ENCODE peak calls at places on chromosomes 12 and 14, in nine cellular contexts. S is WTC11, W is left ventricle myocardium inferior, B is lung, F is AG10803, K is GM10248, Z is neural progenitor cell, A is RWPE2, P is tibial artery. J is an unnamed sample.

GRCh38 chr12:57619434-57620244 is 8.4 kb downstream of the ARHGEF25 start:
- DNase-seq in K (peak; percentile 28), F (no peak), S (peak; percentile 52), A (peak; percentile 58), B (no peak), W (no peak), P (no peak), Z (peak; percentile 69), J (no peak)

GRCh38 chr14:38948171-38948570 is 154.9 kb downstream of the SEC23A start:
- DNase-seq in W (no peak), K (no peak), A (no peak), P (no peak), Z (no peak), S (no peak), F (peak; percentile 77), B (no peak), J (no peak)

GRCh38 chr12:16399110-16399509 is 51.7 kb downstream of the MGST1 start:
- DNase-seq in Z (no peak), K (no peak), P (no peak), A (no peak), S (no peak), B (no peak), F (no peak), W (no peak), J (no peak)

GRCh38 chr14:78164226-78164853 is 5.8 kb upstream of the NRXN3 start:
- DNase-seq in K (peak; percentile 29), B (peak; percentile 40), A (no peak), F (no peak), P (no peak), Z (peak; percentile 75), S (peak; percentile 83), W (no peak), J (no peak)

GRCh38 chr12:55073043-55074022 is 52.9 kb upstream of the OR9K2 start:
- DNase-seq in W (peak; percentile 61), K (peak; percentile 58), A (no peak), Z (peak; percentile 88), P (peak; percentile 70), F (peak; percentile 69), S (peak; percentile 78), B (peak; percentile 65), J (peak; percentile 70)

GRCh38 chr14:92917041-92917940 is 5.7 kb upstream of the CHGA start:
- DNase-seq in S (no peak), Z (no peak), P (no peak), A (no peak), K (no peak), W (no peak), F (no peak), B (no peak), J (no peak)

GRCh38 chr12:64171715-64172114 is 50.4 kb downstream of the KICS2 start:
- DNase-seq in P (no peak), K (no peak), F (peak; percentile 59), S (no peak), A (no peak), B (no peak), W (no peak), Z (no peak), J (no peak)

GRCh38 chr12:27096420-27096819 is 14.0 kb upstream of the C12orf71 start:
- DNase-seq in S (no peak), Z (no peak), B (no peak), P (no peak), W (no peak), A (no peak), K (no peak), F (no peak), J (no peak)

GRCh38 chr12:68336754-68337343 is 4.7 kb upstream of the MDM1 start:
- DNase-seq in F (no peak), W (no peak), B (no peak), P (no peak), S (no peak), K (no peak), Z (no peak), A (no peak), J (no peak)

GRCh38 chr14:93047187-93047586 is 68.5 kb downstream of the ITPK1 start:
- DNase-seq in A (no peak), Z (no peak), K (no peak), S (no peak), P (no peak), B (no peak), W (peak; percentile 0), F (no peak), J (no peak)

GRCh38 chr12:39692258-39692853 is 72.8 kb upstream of the ABCD2 start:
- DNase-seq in S (no peak), Z (no peak), B (no peak), W (no peak), A (no peak), P (no peak), F (peak; percentile 6), K (peak; percentile 22), J (no peak)

GRCh38 chr14:91350813-91351507 is 66.7 kb downstream of the CCDC88C start:
- DNase-seq in Z (no peak), F (no peak), B (no peak), K (peak; percentile 75), P (no peak), S (no peak), A (peak; percentile 41), W (no peak), J (no peak)

GRCh38 chr12:92551853-92552397 is 150.9 kb upstream of the PLEKHG7 start:
- DNase-seq in K (peak; percentile 71), P (no peak), B (no peak), Z (no peak), F (peak; percentile 34), W (no peak), S (no peak), A (no peak), J (no peak)

GRCh38 chr12:45234134-45234865 is 18.4 kb downstream of the ANO6 start:
- DNase-seq in A (no peak), P (no peak), K (no peak), F (peak; percentile 98), S (no peak), W (no peak), Z (peak; percentile 61), B (no peak), J (no peak)

GRCh38 chr12:130761537-130762318 is 45.6 kb upstream of the RIMBP2 start:
- DNase-seq in Z (peak; percentile 81), B (no peak), A (no peak), K (peak; percentile 77), S (peak; percentile 73), W (peak; percentile 26), P (no peak), F (peak; percentile 51), J (no peak)

GRCh38 chr12:10385181-10385613 is 4.6 kb downstream of the KLRK1 start:
- DNase-seq in P (no peak), B (no peak), F (peak; percentile 93), A (no peak), K (no peak), W (no peak), Z (no peak), S (no peak), J (no peak)

DNA sequence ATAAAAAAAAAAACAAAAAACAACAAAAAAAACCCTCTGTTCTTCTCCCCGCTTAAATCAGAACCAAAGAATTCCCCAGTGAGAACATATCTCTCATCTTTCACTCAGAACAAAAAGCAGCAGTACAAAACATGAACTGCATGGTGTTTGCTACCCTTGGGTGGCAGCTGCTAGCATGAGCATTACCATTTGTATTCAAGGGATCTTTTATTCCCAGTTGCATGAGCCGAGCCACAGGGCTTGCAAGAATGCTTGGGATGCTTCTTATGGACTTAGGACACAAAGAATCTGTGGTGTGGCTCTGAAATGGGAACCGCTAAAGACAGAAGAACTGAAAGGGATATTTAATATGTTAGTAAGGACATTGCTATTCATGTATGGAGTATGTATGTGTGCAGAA is 190.6 kb downstream of the TMX1 start:
- DNase-seq in A (no peak), F (peak; percentile 50), Z (peak; percentile 52), S (peak; percentile 20), B (no peak), P (no peak), K (no peak), W (no peak), J (no peak)
- TF ChIP-seq CTCF in A (no peak), F (no peak), Z (no peak), S (no peak), B (no peak), P (no peak), K (no peak), W (no peak), J (no peak)

DNA sequence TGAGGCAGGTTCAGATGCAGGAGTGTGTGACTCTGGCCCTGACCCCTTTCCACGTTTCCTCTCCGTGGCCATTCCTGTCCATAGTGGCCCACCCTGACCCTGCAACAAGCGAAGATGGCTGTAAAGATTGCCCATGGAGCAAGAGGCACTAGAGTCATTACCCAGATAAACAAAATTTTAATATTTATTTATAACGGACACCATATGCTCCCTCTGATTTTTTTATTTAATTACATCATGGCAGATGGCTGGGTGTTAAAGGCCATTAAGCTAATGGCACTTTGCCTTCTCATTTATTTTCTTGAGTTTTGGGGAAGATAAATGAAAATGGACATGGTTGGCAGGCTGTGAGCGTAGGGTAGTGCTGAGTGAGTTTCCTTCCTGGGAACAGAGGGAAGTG is 58.7 kb downstream of the WSCD2 start:
- DNase-seq in Z (no peak), W (no peak), F (no peak), A (no peak), B (no peak), S (no peak), K (no peak), P (no peak), J (no peak)
- TF ChIP-seq CTCF in Z (no peak), W (no peak), F (no peak), A (no peak), B (no peak), S (no peak), K (no peak), P (no peak), J (no peak)

GRCh38 chr12:84397279-84397678 is 515.3 kb downstream of the SLC6A15 start:
- DNase-seq in K (no peak), S (no peak), P (no peak), B (no peak), W (no peak), Z (no peak), F (peak; percentile 10), A (no peak), J (no peak)

DNA sequence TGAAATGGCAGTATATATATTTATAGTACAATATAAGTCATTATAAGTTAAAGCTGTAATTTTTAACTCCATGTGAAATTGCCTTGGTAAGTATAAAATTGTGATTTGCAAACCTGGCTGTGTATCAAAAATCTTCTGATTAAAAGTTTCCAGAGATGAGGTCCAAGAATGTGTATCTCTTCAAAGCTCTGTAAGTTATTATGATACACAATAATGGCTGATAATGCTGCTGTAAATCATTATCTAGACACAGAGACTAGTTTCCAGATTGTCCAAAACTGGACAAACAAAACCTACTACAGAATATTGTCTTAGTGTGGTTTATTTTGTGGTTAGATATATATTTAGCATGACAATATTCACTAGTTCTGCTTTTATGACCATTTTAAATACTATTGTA is 514.8 kb downstream of the SLC6A15 start:
- DNase-seq in P (no peak), B (no peak), W (no peak), F (no peak), K (no peak), S (no peak), A (no peak), Z (no peak), J (no peak)
- TF ChIP-seq CTCF in P (no peak), B (no peak), W (no peak), F (no peak), K (no peak), S (no peak), A (no peak), Z (no peak), J (no peak)

DNA sequence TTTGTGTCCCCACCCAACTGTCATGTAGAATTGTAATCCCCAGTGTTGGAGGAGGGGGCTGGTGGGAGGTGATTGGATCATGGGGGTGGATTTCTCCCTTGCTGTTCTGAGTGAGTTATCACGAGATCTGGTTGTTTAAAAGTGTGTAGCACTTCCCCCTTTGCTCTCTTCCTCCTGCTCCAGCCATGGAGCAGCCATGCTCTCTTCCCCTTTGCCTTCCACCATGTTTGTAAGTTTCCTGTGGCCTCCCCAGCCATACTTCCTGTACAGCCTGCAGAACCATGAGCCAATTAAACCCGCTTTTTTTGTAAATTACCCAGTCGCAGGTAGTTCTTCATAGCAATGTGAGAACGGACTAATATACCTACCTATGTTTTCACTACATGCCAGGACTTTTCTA is 2.6 kb upstream of the POC1B start:
- DNase-seq in S (no peak), Z (no peak), F (no peak), K (no peak), B (no peak), W (no peak), P (no peak), A (no peak), J (no peak)
- TF ChIP-seq CTCF in S (no peak), Z (no peak), F (no peak), K (no peak), B (no peak), W (no peak), P (no peak), A (no peak), J (no peak)

J was measured in omental fat pad.